ENCODE peak calls at places on chromosomes 12 and 14, in five cellular contexts. O is fibroblast of lung, P is gastrocnemius medialis, Y is HFF-Myc, G is tibial nerve. T is an unnamed sample.
A peak's percentile ranks its signal among the peaks of the same experiment; 100 is the strongest.

GRCh38 chr12:52084491-52085231 is 5.2 kb downstream of the SMIM41 start:
- DNase-seq in O (no peak), P (no peak), Y (no peak), G (no peak), T (no peak)

GRCh38 chr12:7588703-7589329 is 76.9 kb downstream of the APOBEC1 start:
- DNase-seq in O (no peak), P (no peak), Y (peak; percentile 30), G (peak; percentile 22), T (peak; percentile 58)

GRCh38 chr12:55780695-55781094 is 36.8 kb downstream of the SARNP start:
- DNase-seq in O (peak; percentile 34), P (no peak), Y (no peak), G (no peak), T (no peak)

GRCh38 chr14:96630281-96630680 is 128.1 kb downstream of the PAPOLA start:
- DNase-seq in O (no peak), P (no peak), Y (no peak), G (no peak), T (no peak)

GRCh38 chr14:55340482-55340881 is 69.3 kb downstream of the FBXO34 start:
- DNase-seq in O (no peak), P (peak; percentile 38), Y (no peak), G (no peak), T (no peak)

GRCh38 chr14:89163237-89163636 is 253.8 kb downstream of the FOXN3 start:
- DNase-seq in O (no peak), P (no peak), Y (no peak), G (no peak), T (no peak)

GRCh38 chr12:88578821-88579518 is 1.3 kb downstream of the KITLG start:
- DNase-seq in O (no peak), P (no peak), Y (no peak), G (no peak), T (peak; percentile 42)

GRCh38 chr14:32761381-32761968 is 177.2 kb upstream of the NPAS3 start:
- DNase-seq in O (peak; percentile 51), P (no peak), Y (no peak), G (no peak), T (peak; percentile 34)

GRCh38 chr12:65200007-65200665 is 30.8 kb downstream of the LEMD3 start:
- DNase-seq in O (peak; percentile 66), P (no peak), Y (no peak), G (no peak), T (peak; percentile 14)

DNA sequence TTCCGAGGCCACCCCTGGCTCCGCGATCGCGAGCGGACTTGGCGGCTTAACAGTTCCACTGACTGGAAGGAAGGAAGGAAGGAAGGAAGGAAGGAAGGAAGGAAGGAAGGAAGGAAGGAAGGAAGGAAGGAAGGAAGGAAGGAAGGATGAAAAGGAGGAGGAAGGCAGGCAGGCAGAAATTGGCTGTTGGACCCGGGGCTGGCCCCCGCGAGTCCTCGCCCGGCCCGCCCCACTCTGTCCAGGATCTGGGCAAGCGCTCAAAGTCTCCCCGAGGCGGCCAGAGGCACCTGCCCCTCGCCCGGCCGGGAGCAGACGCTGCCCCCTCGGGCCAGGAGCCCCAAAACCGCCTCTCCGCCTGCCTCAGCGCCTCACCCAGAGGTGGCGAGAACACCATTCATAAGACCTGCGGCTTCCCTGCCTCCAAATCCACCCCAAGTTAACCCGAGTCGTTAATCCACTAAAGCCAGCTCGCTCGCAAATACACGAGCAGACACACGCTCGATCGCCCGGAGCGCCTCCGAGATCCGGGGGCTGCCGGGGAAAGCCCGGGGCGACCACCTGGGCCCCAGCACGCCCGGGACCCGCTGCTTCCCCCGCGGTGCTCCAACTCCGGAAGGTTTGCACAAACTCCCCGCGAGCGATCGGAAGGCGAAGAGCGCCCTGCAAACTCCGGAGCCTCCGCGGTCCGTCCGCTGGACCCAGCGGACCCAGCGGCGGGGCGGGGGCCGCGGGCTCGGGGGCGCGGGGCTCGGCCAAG is 844 bp downstream of the DPF3 start:
- DNase-seq in O (peak; percentile 33), P (no peak), Y (no peak), G (no peak), T (peak; percentile 38)
- TF ChIP-seq CTCF in O (no peak), P (no peak), Y (no peak), G (no peak), T (no peak)

DNA sequence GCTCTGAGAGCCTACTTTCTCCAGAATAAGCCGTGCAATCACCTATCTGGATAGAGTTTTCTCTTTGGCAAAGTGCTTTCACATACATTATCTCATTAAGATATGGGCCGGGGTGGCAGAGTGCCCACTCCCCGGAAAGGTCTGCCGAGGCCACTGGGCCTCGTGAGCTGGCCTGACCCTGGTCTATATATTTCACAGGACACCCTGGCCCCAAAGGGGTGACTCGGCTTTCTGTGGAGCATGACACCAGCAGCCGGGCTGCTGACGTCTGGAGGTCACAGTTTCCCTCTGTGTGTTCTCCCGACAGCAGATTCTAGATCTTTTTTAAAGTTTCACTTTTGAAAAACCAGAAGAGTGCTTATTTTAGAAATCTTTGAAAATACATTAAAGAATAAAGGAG is 27.9 kb upstream of the ATP2A2 start:
- DNase-seq in O (no peak), P (peak; percentile 74), Y (no peak), G (peak; percentile 27), T (no peak)
- H3K4me3 ChIP-seq in O (no peak overlapping the region), P (no peak overlapping the region), Y (no peak overlapping the region), G (no peak overlapping the region), T (no peak overlapping the region)

DNA sequence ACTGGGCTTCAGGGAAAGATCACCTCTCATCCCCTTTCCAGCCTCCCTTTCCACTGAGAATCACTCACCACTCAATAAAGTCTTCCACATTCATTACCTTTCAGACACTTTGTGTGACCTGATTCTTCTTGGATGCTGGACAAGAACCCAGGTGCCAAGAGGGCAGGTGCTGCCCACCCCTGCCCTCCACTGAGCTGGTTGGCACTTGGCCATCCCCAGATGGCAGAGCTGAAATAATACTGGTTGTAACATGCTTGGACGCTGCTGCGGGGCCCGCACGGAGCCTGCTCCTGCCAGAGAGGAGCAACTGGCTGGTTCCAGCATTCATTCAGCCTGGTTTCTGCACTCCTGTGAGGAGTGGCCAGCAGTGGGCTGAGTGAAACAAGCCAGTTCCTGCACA is 386.7 kb upstream of the CCDC196 start:
- DNase-seq in O (no peak), P (no peak), Y (no peak), G (no peak), T (no peak)
- TF ChIP-seq CTCF in O (no peak), P (no peak), Y (no peak), G (no peak), T (no peak)

DNA sequence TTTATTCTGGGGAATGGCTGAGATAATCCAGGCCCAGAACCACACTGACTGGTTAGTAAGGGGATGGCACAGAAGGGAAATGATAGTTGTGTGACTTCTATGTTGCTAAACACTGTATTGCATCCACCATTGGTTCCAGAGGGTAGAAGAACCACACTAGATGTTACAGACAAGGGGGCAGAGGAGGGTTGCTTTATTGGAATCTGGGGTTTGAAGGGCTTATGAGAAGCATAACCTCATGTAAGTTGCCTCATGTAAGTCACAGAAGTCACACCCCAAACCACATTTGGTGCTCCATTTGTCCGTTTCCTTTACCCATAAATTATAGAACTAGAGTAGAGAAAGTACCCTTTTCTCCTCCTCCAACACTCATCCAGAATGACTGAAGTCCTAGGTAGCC is 5.5 kb upstream of the PSMA6 start:
- DNase-seq in O (no peak), P (no peak), Y (no peak), G (no peak), T (no peak)
- H3K4me3 ChIP-seq in O (no peak overlapping the region), P (no peak overlapping the region), Y (no peak overlapping the region), G (no peak overlapping the region), T (no peak overlapping the region)

GRCh38 chr14:24634158-24634557 is at the start of gene GZMB:
- DNase-seq in O (no peak), P (no peak), Y (no peak), G (no peak), T (peak; percentile 19)
- TF ChIP-seq CTCF in O (no peak), P (no peak), Y (no peak), G (no peak), T (no peak)

DNA sequence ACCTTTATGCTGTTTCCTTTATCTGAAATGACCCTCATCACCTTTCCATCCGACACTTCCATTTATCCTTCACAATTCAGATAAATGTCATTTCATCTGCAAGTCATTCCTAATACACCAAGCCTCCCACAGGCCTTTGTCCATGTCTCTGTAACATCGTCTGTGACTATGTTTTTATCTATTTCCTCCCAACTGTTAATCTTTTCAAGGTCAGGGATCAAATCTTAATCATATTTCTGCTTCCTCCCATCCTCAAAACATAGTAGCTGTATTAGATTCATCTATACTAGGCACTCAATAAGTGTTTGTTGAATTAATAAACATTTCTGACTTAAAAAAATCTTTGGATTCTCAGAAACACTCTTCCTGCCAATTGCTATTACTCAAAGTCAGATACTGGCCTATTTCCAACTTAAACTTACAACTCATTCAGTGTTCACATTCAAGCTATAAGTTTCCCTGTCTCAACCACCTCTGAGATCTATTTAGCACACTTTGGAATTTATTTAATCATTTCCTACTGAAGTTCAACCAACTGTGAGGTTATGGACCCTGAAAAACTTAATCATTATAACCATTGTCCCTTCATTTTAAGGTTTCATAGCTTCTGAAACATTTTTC is 100.2 kb upstream of the ALX1 start:
- DNase-seq in O (peak; percentile 62), P (no peak), Y (no peak), G (no peak), T (peak; percentile 12)
- H3K4me3 ChIP-seq in O (no peak overlapping the region), P (no peak overlapping the region), Y (no peak overlapping the region), G (no peak overlapping the region), T (no peak overlapping the region)

GRCh38 chr14:30872602-30873001 is 1.8 kb upstream of the COCH start:
- DNase-seq in O (no peak), P (no peak), Y (no peak), G (no peak), T (no peak)

GRCh38 chr14:30864934-30865333 is 9.4 kb upstream of the COCH start:
- DNase-seq in O (no peak), P (no peak), Y (no peak), G (no peak), T (no peak)

GRCh38 chr14:30869525-30870150 is 4.7 kb upstream of the COCH start:
- DNase-seq in O (no peak), P (no peak), Y (no peak), G (no peak), T (no peak)

GRCh38 chr14:30873308-30874119 is 845 bp upstream of the COCH start:
- DNase-seq in O (no peak), P (no peak), Y (no peak), G (no peak), T (no peak)

GRCh38 chr14:30868736-30869135 is 5.6 kb upstream of the COCH start:
- DNase-seq in O (no peak), P (no peak), Y (no peak), G (no peak), T (no peak)
- TF ChIP-seq CTCF in O (no peak), P (no peak), Y (no peak), G (no peak), T (no peak)

GRCh38 chr12:85281947-85282312 is 1.9 kb downstream of the ALX1 start:
- DNase-seq in O (no peak), P (no peak), Y (no peak), G (no peak), T (no peak)
- H3K4me3 ChIP-seq in O (no peak overlapping the region), P (no peak overlapping the region), Y (no peak overlapping the region), G (no peak overlapping the region), T (no peak overlapping the region)

GRCh38 chr14:105200074-105200473 is 19.0 kb upstream of the NUDT14 start:
- DNase-seq in O (no peak), P (no peak), Y (no peak), G (no peak), T (no peak)
- TF ChIP-seq CTCF in O (no peak), P (no peak), Y (peak; percentile 4), G (no peak), T (no peak)